ENCODE peak calls at places on chromosomes 12 and 14, in five cellular contexts. I is vagina, G is bronchial epithelial cell, Q is astrocyte of the cerebellum, Z is choroid plexus epithelial cell. T is an unnamed sample.

GRCh38 chr14:54738009-54738408 is 164.6 kb downstream of the GCH1 start:
- DNase-seq in Z (no peak), I (no peak), Q (no peak), G (no peak), T (no peak)

GRCh38 chr12:107108995-107109508 is 15.7 kb upstream of the CRY1 start:
- DNase-seq in Z (no peak), G (no peak), I (no peak), Q (no peak), T (no peak)

GRCh38 chr12:31590730-31591307 is at the start of gene DENND5B:
- DNase-seq in I (no peak), Z (peak; percentile 75), Q (no peak), G (no peak), T (no peak)

GRCh38 chr12:53575502-53576264 is 50.5 kb downstream of the ATF7 start:
- DNase-seq in G (peak; percentile 97), Z (peak; percentile 75), I (no peak), Q (no peak), T (no peak)

GRCh38 chr12:59716049-59716448 is 120.2 kb downstream of the SLC16A7 start:
- DNase-seq in G (no peak), I (no peak), Z (no peak), Q (no peak), T (no peak)

GRCh38 chr12:101021911-101022388 is 188.1 kb downstream of the SLC5A8 start:
- DNase-seq in I (no peak), Q (peak; percentile 86), Z (peak; percentile 80), G (peak; percentile 89), T (no peak)

GRCh38 chr14:82854131-82854530 is 1320.5 kb upstream of the SEL1L start:
- DNase-seq in Q (no peak), Z (no peak), I (no peak), G (no peak), T (no peak)

GRCh38 chr14:42563313-42563712 is 956.6 kb downstream of the LRFN5 start:
- DNase-seq in Q (no peak), I (no peak), G (no peak), Z (no peak), T (no peak)

GRCh38 chr12:127538325-127538724 is 728.6 kb upstream of the TMEM132C start:
- DNase-seq in Q (no peak), G (no peak), Z (no peak), I (no peak), T (no peak)

GRCh38 chr12:104280703-104281458 is 22.7 kb upstream of the EID3 start:
- DNase-seq in Q (peak; percentile 71), I (no peak), G (peak; percentile 98), Z (peak; percentile 94), T (no peak)

GRCh38 chr12:12726543-12727093 is 9.4 kb downstream of the CDKN1B start:
- DNase-seq in G (peak; percentile 69), Z (peak; percentile 77), Q (no peak), I (peak; percentile 70), T (no peak)

GRCh38 chr12:57093412-57094193 is 4.7 kb downstream of the NAB2 start:
- DNase-seq in G (peak; percentile 72), Q (no peak), I (no peak), Z (peak; percentile 90), T (no peak)

GRCh38 chr14:75604979-75605825 is 26.8 kb downstream of the FLVCR2 start:
- DNase-seq in Q (no peak), I (no peak), Z (peak; percentile 97), G (peak; percentile 17), T (no peak)

GRCh38 chr14:64726585-64726890 is 22.3 kb downstream of the PLEKHG3 start:
- DNase-seq in Q (no peak), G (peak; percentile 95), Z (peak; percentile 67), I (no peak), T (no peak)

GRCh38 chr12:109681986-109682707 is 31.5 kb upstream of the FAM222A start:
- DNase-seq in I (no peak), G (no peak), Q (no peak), Z (no peak), T (no peak)

GRCh38 chr12:132156926-132157325 is 12.7 kb downstream of the NOC4L start:
- DNase-seq in G (no peak), I (no peak), Z (no peak), Q (no peak), T (no peak)

GRCh38 chr12:132154341-132154761 is 10.1 kb downstream of the NOC4L start:
- DNase-seq in I (no peak), Q (no peak), G (no peak), Z (no peak), T (no peak)

GRCh38 chr12:132157733-132158409 is 13.6 kb downstream of the NOC4L start:
- DNase-seq in I (no peak), Q (no peak), Z (no peak), G (no peak), T (no peak)

GRCh38 chr12:132154941-132155770 is 10.9 kb downstream of the NOC4L start:
- DNase-seq in Q (no peak), Z (no peak), I (no peak), G (no peak), T (no peak)

GRCh38 chr12:132156145-132156709 is 12.0 kb downstream of the NOC4L start:
- DNase-seq in I (no peak), G (no peak), Z (no peak), Q (no peak), T (no peak)
- H3K4me3 ChIP-seq in I (no peak overlapping the region), G (no peak overlapping the region), Z (no peak overlapping the region), Q (no peak overlapping the region), T (no peak overlapping the region)

DNA sequence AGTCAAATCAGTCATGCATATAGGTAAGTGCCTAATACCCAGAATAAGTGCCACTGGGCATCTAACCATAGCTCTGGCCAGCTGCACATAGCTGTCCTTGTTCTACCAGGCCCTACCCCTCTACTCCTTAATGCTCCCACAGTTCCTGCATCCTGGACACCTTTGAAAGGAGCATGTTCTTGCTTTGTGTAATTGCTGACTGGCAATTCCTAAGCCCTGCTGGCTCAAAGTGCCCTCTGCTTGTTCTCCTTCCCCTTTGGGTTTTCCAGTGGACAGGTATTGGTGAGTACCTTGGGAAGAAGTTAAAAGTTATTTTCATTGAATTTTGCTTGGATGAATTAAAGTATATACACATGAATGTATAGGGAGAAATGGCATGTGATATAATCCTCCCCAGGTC is 516.4 kb downstream of the ETNK1 start:
- DNase-seq in Z (no peak), I (no peak), G (no peak), Q (no peak), T (no peak)
- H3K4me3 ChIP-seq in Z (no peak overlapping the region), I (no peak overlapping the region), G (no peak overlapping the region), Q (no peak overlapping the region), T (no peak overlapping the region)

GRCh38 chr14:51869426-51870113 is 9.2 kb downstream of the GNG2 start:
- DNase-seq in I (no peak), Q (no peak), Z (no peak), G (no peak), T (no peak)

GRCh38 chr14:51870620-51871019 is 10.2 kb downstream of the GNG2 start:
- DNase-seq in G (no peak), Z (no peak), Q (no peak), I (no peak), T (no peak)

GRCh38 chr14:51871846-51872245 is 11.4 kb downstream of the GNG2 start:
- DNase-seq in G (no peak), Z (no peak), I (no peak), Q (no peak), T (no peak)

GRCh38 chr14:51872396-51872795 is 12.0 kb downstream of the GNG2 start:
- DNase-seq in Q (no peak), Z (no peak), I (no peak), G (no peak), T (no peak)

GRCh38 chr14:51873221-51873893 is 12.9 kb downstream of the GNG2 start:
- DNase-seq in Z (peak; percentile 97), I (no peak), G (peak; percentile 85), Q (peak; percentile 89), T (peak; percentile 86)
- H3K4me3 ChIP-seq in Z (no peak overlapping the region), I (no peak overlapping the region), G (no peak overlapping the region), Q (no peak overlapping the region), T (no peak overlapping the region)

GRCh38 chr12:108633081-108633533 is 587 bp downstream of the SELPLG start:
- DNase-seq in Z (no peak), Q (no peak), G (no peak), I (no peak), T (no peak)

GRCh38 chr12:108630481-108631207 is 3.0 kb downstream of the SELPLG start:
- DNase-seq in I (no peak), Z (peak; percentile 44), Q (no peak), G (peak; percentile 88), T (no peak)

GRCh38 chr12:108627134-108627920 is 6.4 kb downstream of the SELPLG start:
- DNase-seq in I (no peak), G (no peak), Q (no peak), Z (no peak), T (no peak)

GRCh38 chr12:108629156-108629555 is 4.5 kb downstream of the SELPLG start:
- DNase-seq in Q (no peak), I (no peak), Z (no peak), G (no peak), T (no peak)

GRCh38 chr12:108629824-108630476 is 3.7 kb downstream of the SELPLG start:
- DNase-seq in I (no peak), G (peak; percentile 94), Z (peak; percentile 80), Q (no peak), T (no peak)
- H3K4me3 ChIP-seq in I (no peak overlapping the region), G (no peak overlapping the region), Z (no peak overlapping the region), Q (no peak overlapping the region), T (no peak overlapping the region)

DNA sequence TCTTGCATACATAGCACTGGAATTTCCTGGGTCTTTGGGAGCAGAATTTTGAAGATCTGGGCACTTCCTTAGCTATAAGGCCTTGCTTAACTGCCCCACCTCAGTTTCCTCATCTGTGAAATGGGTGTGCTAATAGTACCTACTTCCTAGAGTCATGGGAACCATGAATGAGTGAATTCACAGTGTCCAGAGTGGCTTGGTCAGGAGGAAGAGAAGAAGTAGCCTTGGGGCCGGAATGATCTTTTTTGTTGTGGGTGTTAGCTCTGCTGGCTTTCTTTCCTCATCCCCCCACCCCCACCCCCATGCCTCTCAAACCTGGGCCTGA is 2.4 kb downstream of the SH2B3 start:
- DNase-seq in G (no peak), Q (no peak), Z (peak; percentile 37), I (no peak), T (no peak)
- H3K4me3 ChIP-seq in G (no peak overlapping the region), Q (no peak overlapping the region), Z (peak overlapping the region; percentile 91), I (peak overlapping the region; percentile 87), T (peak overlapping the region; percentile 78)

T was measured in GM12864.